ENCODE peak calls at places on chromosomes 11 and 22, in six cellular contexts. S, U, T, K, X and R are unnamed samples.

GRCh38 chr11:44484211-44484610 is 81.3 kb upstream of the CD82 start:
- DNase-seq in S (peak), U (no peak), T (no peak), K (no peak), X (peak), R (peak)

GRCh38 chr11:33179431-33179830 is 18.2 kb upstream of the CSTF3 start:
- DNase-seq in S (no peak), U (no peak), T (no peak), K (no peak), X (no peak), R (peak)

GRCh38 chr11:61270354-61271070 is 24.6 kb downstream of the VWCE start:
- DNase-seq in S (no peak), U (no peak), T (no peak), K (no peak), X (no peak), R (no peak)

GRCh38 chr11:71311928-71312510 is 59.6 kb upstream of the SHANK2 start:
- DNase-seq in S (peak), U (peak), T (peak), K (peak), X (no peak), R (no peak)

GRCh38 chr22:45742866-45743450 is 71.3 kb downstream of the ATXN10 start:
- DNase-seq in S (no peak), U (no peak), T (no peak), K (no peak), X (no peak), R (peak)

GRCh38 chr11:76769645-76770586 is 13.2 kb upstream of the TSKU start:
- DNase-seq in S (no peak), U (peak), T (peak), K (no peak), X (no peak), R (no peak)

GRCh38 chr11:78567209-78567608 is 7.5 kb downstream of the NARS2 start:
- DNase-seq in S (no peak), U (no peak), T (no peak), K (no peak), X (no peak), R (no peak)

GRCh38 chr11:122253541-122254317 is 137.7 kb upstream of the BLID start:
- DNase-seq in S (no peak), U (no peak), T (no peak), K (no peak), X (peak), R (peak)

GRCh38 chr11:61966673-61967176 is 709 bp downstream of the FTH1 start:
- DNase-seq in S (no peak), U (peak), T (peak), K (no peak), X (peak), R (peak)

GRCh38 chr11:10307411-10308207 is 2.7 kb downstream of the ADM start:
- DNase-seq in S (peak), U (peak), T (peak), K (peak), X (peak), R (peak)

GRCh38 chr11:19578871-19579270 is 133.8 kb upstream of the NAV2 start:
- DNase-seq in S (no peak), U (no peak), T (no peak), K (no peak), X (no peak), R (no peak)

GRCh38 chr11:94815705-94816344 is 47.7 kb downstream of the AMOTL1 start:
- DNase-seq in S (no peak), U (no peak), T (no peak), K (no peak), X (peak), R (peak)

GRCh38 chr11:64711944-64712306 is 11.1 kb downstream of the NRXN2 start:
- DNase-seq in S (no peak), U (no peak), T (no peak), K (no peak), X (no peak), R (no peak)

GRCh38 chr11:72740562-72741428 is 11.4 kb downstream of the ARAP1 start:
- DNase-seq in S (no peak), U (no peak), T (peak), K (no peak), X (no peak), R (no peak)

GRCh38 chr22:47251911-47252310 is 489.5 kb downstream of the TBC1D22A start:
- DNase-seq in S (no peak), U (no peak), T (no peak), K (no peak), X (no peak), R (no peak)

GRCh38 chr22:39489094-39490068 is 12.7 kb upstream of the MIEF1 start:
- DNase-seq in S (no peak), U (no peak), T (no peak), K (no peak), X (no peak), R (no peak)

GRCh38 chr11:44561275-44561781 is 4.1 kb upstream of the CD82 start:
- DNase-seq in S (no peak), U (no peak), T (no peak), K (no peak), X (no peak), R (no peak)

GRCh38 chr22:17093081-17093480 is 8.3 kb downstream of the IL17RA start:
- DNase-seq in S (no peak), U (no peak), T (no peak), K (no peak), X (no peak), R (no peak)

GRCh38 chr11:95398437-95399112 is 167.6 kb upstream of the SESN3 start:
- DNase-seq in S (no peak), U (no peak), T (no peak), K (no peak), X (no peak), R (no peak)

GRCh38 chr11:130449246-130449990 is 973 bp downstream of the ADAMTS15 start:
- DNase-seq in S (no peak), U (peak), T (peak), K (no peak), X (peak), R (no peak)

GRCh38 chr11:61777234-61778090 is 14.9 kb downstream of the TMEM258 start:
- DNase-seq in S (peak), U (peak), T (peak), K (no peak), X (no peak), R (peak)

GRCh38 chr11:102882389-102883024 is 7.7 kb upstream of the MMP12 start:
- DNase-seq in S (no peak), U (no peak), T (no peak), K (no peak), X (no peak), R (no peak)

GRCh38 chr11:129023968-129024676 is 81.5 kb upstream of the TP53AIP1 start:
- DNase-seq in S (peak), U (peak), T (peak), K (no peak), X (peak), R (peak)

GRCh38 chr11:14242198-14242597 is 116.8 kb downstream of the RRAS2 start:
- DNase-seq in S (no peak), U (no peak), T (no peak), K (no peak), X (no peak), R (no peak)

GRCh38 chr11:119709638-119710346 is 19.2 kb downstream of the NECTIN1 start:
- DNase-seq in S (peak), U (no peak), T (no peak), K (no peak), X (peak), R (peak)

GRCh38 chr22:39661842-39662676 is 91.5 kb downstream of the CACNA1I start:
- DNase-seq in S (peak), U (peak), T (peak), K (no peak), X (peak), R (peak)

GRCh38 chr11:68412593-68413475 is 47.7 kb upstream of the PPP6R3 start:
- DNase-seq in S (no peak), U (no peak), T (no peak), K (no peak), X (no peak), R (no peak)

GRCh38 chr22:21087119-21087518 is 41.4 kb downstream of the LRRC74B start:
- DNase-seq in S (no peak), U (no peak), T (no peak), K (peak), X (no peak), R (no peak)
- TF ChIP-seq CTCF in S (no peak), U (no peak), T (no peak), K (no peak), X (no peak), R (no peak)

DNA sequence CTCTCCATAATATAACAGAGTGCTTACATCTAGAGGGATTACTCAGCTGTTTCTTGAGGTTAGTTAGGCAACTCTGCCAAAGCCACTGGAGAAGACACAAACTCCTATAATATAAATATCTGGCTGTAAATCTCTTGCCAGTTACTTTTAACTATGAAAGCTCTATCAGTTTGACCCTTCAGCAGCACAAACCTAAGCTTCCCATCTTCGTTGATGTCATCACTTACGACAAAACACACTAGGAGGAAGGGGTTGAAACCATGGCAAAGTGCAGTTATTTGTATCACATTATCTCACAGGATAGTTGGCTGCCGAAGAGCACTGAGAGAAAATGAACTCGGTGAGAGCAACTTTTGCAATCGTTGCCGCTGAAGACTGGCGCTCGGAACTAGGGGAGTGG is 922.1 kb downstream of the OPCML start:
- DNase-seq in S (no peak), U (no peak), T (no peak), K (no peak), X (no peak), R (no peak)
- H3K27ac ChIP-seq in S (no peak), U (no peak), T (no peak), K (no peak), X (no peak), R (no peak)

GRCh38 chr11:57544566-57544965 is 7.2 kb downstream of the SMTNL1 start:
- DNase-seq in S (no peak), U (no peak), T (no peak), K (no peak), X (no peak), R (no peak)

GRCh38 chr11:57545883-57546282 is 8.5 kb downstream of the SMTNL1 start:
- DNase-seq in S (no peak), U (no peak), T (no peak), K (no peak), X (no peak), R (no peak)

GRCh38 chr11:57547854-57548377 is 10.5 kb downstream of the SMTNL1 start:
- DNase-seq in S (no peak), U (no peak), T (no peak), K (no peak), X (no peak), R (no peak)

GRCh38 chr11:57546451-57546850 is 9.1 kb downstream of the SMTNL1 start:
- DNase-seq in S (no peak), U (no peak), T (no peak), K (no peak), X (no peak), R (no peak)

GRCh38 chr11:57546869-57547518 is 9.6 kb downstream of the SMTNL1 start:
- DNase-seq in S (peak), U (no peak), T (no peak), K (no peak), X (peak), R (peak)
- TF ChIP-seq CTCF in S (no peak), U (no peak), T (no peak), K (no peak), X (peak), R (peak)

GRCh38 chr22:49730656-49731055 is 97.0 kb downstream of the BRD1 start:
- DNase-seq in S (no peak), U (no peak), T (no peak), K (no peak), X (no peak), R (no peak)

GRCh38 chr22:49726701-49727101 is 101.0 kb downstream of the BRD1 start:
- DNase-seq in S (no peak), U (no peak), T (no peak), K (no peak), X (no peak), R (no peak)

GRCh38 chr22:49727191-49727880 is 100.3 kb downstream of the BRD1 start:
- DNase-seq in S (no peak), U (no peak), T (peak), K (no peak), X (no peak), R (no peak)

GRCh38 chr22:49727881-49728563 is 99.7 kb downstream of the BRD1 start:
- DNase-seq in S (no peak), U (no peak), T (peak), K (no peak), X (no peak), R (no peak)

DNA sequence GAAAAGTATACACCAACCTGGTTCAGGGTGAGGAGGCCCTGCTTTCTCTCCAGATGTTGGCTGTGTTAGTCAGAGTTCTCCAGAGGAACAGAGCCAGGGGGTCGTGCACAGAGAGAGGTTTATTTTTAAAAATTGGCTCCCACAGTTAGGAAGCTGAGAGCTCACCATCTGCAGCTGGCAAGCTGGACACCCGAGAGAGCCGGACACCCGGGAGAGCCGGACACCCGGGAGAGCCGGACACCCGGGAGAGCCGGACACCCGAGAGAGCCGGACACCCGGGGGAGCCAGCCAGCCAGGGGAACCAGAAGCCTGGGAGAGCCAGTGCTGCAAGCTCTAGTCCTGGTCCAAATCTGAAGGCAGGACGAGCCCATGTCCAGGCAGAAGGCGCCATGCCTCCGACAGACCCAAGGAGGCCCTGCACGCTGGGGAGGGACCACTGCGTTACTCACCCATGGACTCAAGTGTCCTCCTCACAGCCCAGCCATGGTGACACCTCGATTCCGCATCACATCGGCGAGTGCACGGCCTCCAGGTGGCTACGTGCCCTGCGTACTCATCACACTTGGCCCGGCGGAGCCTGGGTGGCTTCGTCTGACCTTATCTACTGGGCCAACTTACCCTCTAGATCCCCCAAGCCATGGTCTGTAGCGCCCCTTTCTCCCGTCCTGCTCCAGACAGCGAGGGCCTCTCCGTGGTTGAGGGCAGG is 99.0 kb downstream of the BRD1 start:
- DNase-seq in S (no peak), U (no peak), T (peak), K (no peak), X (no peak), R (no peak)
- H3K27ac ChIP-seq in S (no peak), U (no peak), T (no peak), K (no peak), X (no peak), R (no peak)

DNA sequence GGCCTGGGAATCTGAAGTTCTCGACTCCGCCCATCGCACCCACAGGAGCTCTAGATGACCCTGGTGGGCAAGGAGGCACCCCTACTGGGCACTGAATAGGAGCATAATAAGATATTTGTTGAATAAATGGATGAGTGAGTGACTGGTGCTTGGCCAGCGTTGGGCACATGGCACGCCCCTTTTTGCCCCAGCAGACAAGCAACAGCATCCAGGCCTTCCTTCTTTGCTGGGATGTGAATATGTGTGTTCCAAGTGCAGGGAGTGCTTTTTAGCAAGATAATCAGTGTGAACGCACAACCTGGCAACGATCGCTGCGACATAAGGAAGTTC is 450 bp upstream of the CELF1 start:
- DNase-seq in S (no peak), U (no peak), T (no peak), K (peak), X (no peak), R (no peak)
- TF ChIP-seq CTCF in S (peak), U (no peak), T (no peak), K (peak), X (no peak), R (no peak)

GRCh38 chr11:1153105-1153950 is 4.4 kb upstream of the MUC5AC start:
- DNase-seq in S (peak), U (peak), T (peak), K (peak), X (no peak), R (no peak)
- H3K27ac ChIP-seq in S (no peak), U (no peak), T (no peak), K (no peak), X (no peak), R (no peak)

GRCh38 chr22:41288245-41288946 is 2.4 kb upstream of the RANGAP1 start:
- DNase-seq in S (peak), U (peak), T (peak), K (no peak), X (no peak), R (peak)

GRCh38 chr22:41286639-41287091 is 678 bp upstream of the RANGAP1 start:
- DNase-seq in S (no peak), U (no peak), T (no peak), K (no peak), X (no peak), R (peak)

GRCh38 chr22:41284465-41284864 is 1.5 kb downstream of the RANGAP1 start:
- DNase-seq in S (no peak), U (no peak), T (no peak), K (no peak), X (no peak), R (no peak)

GRCh38 chr22:41285441-41285819 is 557 bp downstream of the RANGAP1 start:
- DNase-seq in S (peak), U (peak), T (peak), K (peak), X (peak), R (peak)

DNA sequence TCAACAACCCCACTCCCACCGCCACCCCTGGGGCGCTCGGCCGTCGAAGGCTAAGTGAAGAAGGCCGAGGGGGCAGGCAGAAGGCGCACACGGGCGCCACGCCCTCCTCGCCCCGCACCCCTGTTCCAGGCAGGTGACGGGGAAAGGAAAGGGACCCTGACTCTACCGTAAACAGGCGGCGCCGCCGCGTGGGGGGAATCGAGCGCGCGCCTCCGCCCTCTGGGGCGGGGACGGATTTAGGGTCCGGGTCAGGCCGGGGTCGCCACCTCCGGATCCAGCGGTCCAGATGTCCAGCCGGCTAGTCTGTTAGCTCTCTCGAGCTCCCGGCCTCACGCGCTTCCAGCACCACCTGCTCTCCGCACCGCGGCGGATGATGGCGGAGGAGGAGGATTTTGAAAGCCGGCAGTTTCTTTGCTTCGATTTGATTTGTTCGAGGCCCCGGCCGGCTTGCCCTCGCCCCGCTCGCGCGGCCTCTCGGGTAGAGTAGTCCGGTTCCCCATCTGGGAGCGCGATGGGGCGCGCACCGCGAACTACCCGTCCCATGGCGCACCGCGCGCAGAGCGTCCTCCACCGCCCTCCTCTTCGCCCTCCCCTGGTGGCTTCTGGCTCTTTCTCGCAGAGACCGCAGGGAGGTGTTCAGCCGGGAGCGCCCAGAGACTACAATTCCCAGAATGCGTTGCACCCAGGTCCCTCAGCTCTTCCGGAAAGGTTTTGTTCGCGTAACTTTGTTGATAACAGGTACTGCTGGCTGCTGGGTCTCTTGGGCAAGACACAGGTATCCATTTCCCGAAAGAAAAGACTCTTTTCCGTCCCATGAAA is at the start of gene RANGAP1:
- DNase-seq in S (peak), U (peak), T (peak), K (peak), X (peak), R (peak)
- TF ChIP-seq CTCF in S (no peak), U (no peak), T (no peak), K (no peak), X (no peak), R (peak)